ENCODE peak calls at places on chromosomes 11 and 22, in five cellular contexts. X, N, B, U and V are unnamed samples.

GRCh38 chr22:39871008-39871798 is 22.4 kb downstream of the ENTHD1 start:
- DNase-seq in B (no peak), N (no peak), U (no peak), X (no peak), V (no peak)

GRCh38 chr22:35589071-35589735 is 27.9 kb downstream of the MB start:
- DNase-seq in B (peak; percentile 43), N (peak; percentile 70), U (no peak), X (no peak), V (no peak)

GRCh38 chr11:69666261-69666660 is 8.9 kb downstream of the LTO1 start:
- DNase-seq in N (no peak), B (no peak), X (no peak), U (no peak), V (no peak)

GRCh38 chr11:40029406-40029805 is 1430.0 kb downstream of the LRRC4C start:
- DNase-seq in N (no peak), U (peak; percentile 2), X (no peak), B (no peak), V (no peak)

GRCh38 chr22:17098379-17098819 is 13.6 kb downstream of the IL17RA start:
- DNase-seq in N (no peak), X (no peak), U (no peak), B (no peak), V (no peak)

GRCh38 chr22:26182723-26183122 is 13.5 kb downstream of the SEZ6L start:
- DNase-seq in N (no peak), B (no peak), U (peak; percentile 8), X (no peak), V (no peak)

GRCh38 chr11:75303544-75304224 is 47.8 kb downstream of the ARRB1 start:
- DNase-seq in X (no peak), N (no peak), B (no peak), U (no peak), V (no peak)

GRCh38 chr11:130710442-130711101 is 205.7 kb downstream of the SNX19 start:
- DNase-seq in B (peak; percentile 68), X (no peak), N (no peak), U (no peak), V (no peak)

GRCh38 chr11:4093519-4094347 is 866 bp upstream of the RRM1 start:
- DNase-seq in X (no peak), U (no peak), N (no peak), B (no peak), V (no peak)

GRCh38 chr22:21642584-21643448 is 714 bp downstream of the SDF2L1 start:
- DNase-seq in N (no peak), B (peak; percentile 41), U (peak; percentile 94), X (no peak), V (no peak)

GRCh38 chr11:111335124-111335535 is 36.8 kb downstream of the POU2AF3 start:
- DNase-seq in N (no peak), B (no peak), U (no peak), X (no peak), V (no peak)

GRCh38 chr11:111330234-111330893 is 32.0 kb downstream of the POU2AF3 start:
- DNase-seq in B (no peak), N (no peak), U (no peak), X (no peak), V (no peak)

GRCh38 chr11:111329306-111330204 is 31.2 kb downstream of the POU2AF3 start:
- DNase-seq in N (no peak), X (no peak), B (no peak), U (no peak), V (peak; percentile 47)

GRCh38 chr11:111334495-111335123 is 36.3 kb downstream of the POU2AF3 start:
- DNase-seq in X (no peak), U (no peak), B (no peak), N (no peak), V (no peak)

DNA sequence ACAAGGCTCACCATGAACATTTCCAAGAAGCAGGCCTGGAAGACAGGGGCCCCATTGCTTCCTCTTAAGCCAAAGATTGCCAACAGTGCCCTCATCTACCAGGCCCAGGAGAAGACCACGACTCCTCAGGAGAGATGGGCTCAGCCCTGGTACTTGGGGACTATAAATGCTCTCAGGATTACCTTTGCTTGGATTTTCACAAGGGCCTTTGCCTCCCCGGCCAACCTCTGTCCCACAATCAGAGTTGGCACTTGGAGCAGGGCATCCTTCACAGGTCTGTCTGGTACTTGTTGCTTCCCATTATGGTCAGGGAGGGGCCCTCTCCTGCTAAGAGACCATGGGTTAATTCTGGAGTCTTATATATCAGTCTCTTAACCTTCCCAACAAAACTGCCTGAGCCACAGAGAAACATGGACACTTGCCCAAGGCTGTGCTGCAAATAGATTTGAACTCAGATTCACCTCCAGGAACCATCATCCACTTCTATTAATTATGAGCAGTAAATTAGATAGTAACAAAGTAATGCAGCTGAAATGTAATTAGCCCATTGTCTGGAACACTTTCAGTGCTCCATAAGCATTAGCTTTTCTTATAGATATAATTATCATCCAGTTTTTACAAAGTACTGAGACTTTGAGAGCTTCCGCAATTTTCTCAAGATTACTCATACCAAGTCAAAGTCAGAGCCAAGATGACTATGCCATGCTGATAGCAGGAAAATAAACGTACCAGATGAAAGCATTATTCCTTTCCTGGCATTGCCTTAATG is 33.5 kb downstream of the POU2AF3 start:
- DNase-seq in B (peak; percentile 23), X (no peak), U (no peak), N (peak; percentile 80), V (no peak)
- H3K4me1 ChIP-seq in B (no peaks in the 10 kb centered on the region), X (peaks cover 47% of the 10 kb centered on the region), U (peaks cover 7% of the 10 kb centered on the region), N (no peaks in the 10 kb centered on the region), V (peaks cover 41% of the 10 kb centered on the region)

GRCh38 chr22:29946220-29946619 is 63.2 kb downstream of the MTMR3 start:
- DNase-seq in U (no peak), X (no peak), N (no peak), B (no peak), V (no peak)
- H3K4me1 ChIP-seq in U (peaks cover 47% of the 10 kb centered on the region), X (peaks cover 19% of the 10 kb centered on the region), N (no peaks in the 10 kb centered on the region), B (peaks cover 6% of the 10 kb centered on the region), V (peaks cover 76% of the 10 kb centered on the region)

GRCh38 chr11:35216962-35217667 is 78.1 kb downstream of the CD44 start:
- DNase-seq in B (peak; percentile 42), N (no peak), U (no peak), X (no peak), V (no peak)

GRCh38 chr11:35211952-35212351 is 73.0 kb downstream of the CD44 start:
- DNase-seq in X (no peak), U (no peak), N (no peak), B (no peak), V (no peak)

GRCh38 chr11:35214792-35215193 is 75.8 kb downstream of the CD44 start:
- DNase-seq in U (peak; percentile 81), N (peak; percentile 100), B (peak; percentile 86), X (no peak), V (no peak)

GRCh38 chr11:35215945-35216344 is 77.0 kb downstream of the CD44 start:
- DNase-seq in N (no peak), B (no peak), U (no peak), X (no peak), V (no peak)

GRCh38 chr11:35214181-35214770 is 75.3 kb downstream of the CD44 start:
- DNase-seq in U (no peak), N (no peak), B (peak; percentile 17), X (no peak), V (no peak)
- H3K4me1 ChIP-seq in U (peaks cover 20% of the 10 kb centered on the region), N (peaks cover 33% of the 10 kb centered on the region), B (peaks cover 37% of the 10 kb centered on the region), X (peaks cover 8% of the 10 kb centered on the region), V (no peaks in the 10 kb centered on the region)

GRCh38 chr11:46357483-46357936 is 10.2 kb downstream of the DGKZ start:
- DNase-seq in X (no peak), N (no peak), B (no peak), U (no peak), V (no peak)
- H3K4me1 ChIP-seq in X (peaks cover 15% of the 10 kb centered on the region), N (peaks cover 18% of the 10 kb centered on the region), B (peaks cover 17% of the 10 kb centered on the region), U (peaks cover 38% of the 10 kb centered on the region), V (peaks cover 57% of the 10 kb centered on the region)

GRCh38 chr11:65438257-65439151 is 15.9 kb downstream of the NEAT1 start:
- DNase-seq in U (no peak), X (no peak), N (no peak), B (peak; percentile 48), V (no peak)
- H3K4me1 ChIP-seq in U (no peaks in the 10 kb centered on the region), X (peaks cover 47% of the 10 kb centered on the region), N (peaks cover 14% of the 10 kb centered on the region), B (peaks cover 13% of the 10 kb centered on the region), V (peaks cover 99% of the 10 kb centered on the region)